ENCODE peak calls at places on chromosomes 3 and 15, in six cellular contexts. J, C, S, Z, D and H are unnamed samples.

GRCh38 chr3:171072432-171072831 is 45.9 kb upstream of the SLC2A2 start:
- DNase-seq in J (no peak), C (no peak), S (no peak), Z (no peak), D (no peak), H (no peak)

GRCh38 chr15:85615930-85616329 is 178.8 kb downstream of the KLHL25 start:
- DNase-seq in J (no peak), C (peak), S (peak), Z (peak), D (no peak), H (no peak)

GRCh38 chr3:51332156-51332555 is 52.9 kb upstream of the MANF start:
- DNase-seq in J (no peak), C (no peak), S (no peak), Z (no peak), D (no peak), H (no peak)

GRCh38 chr3:14154895-14155432 is 23.4 kb downstream of the XPC start:
- DNase-seq in J (no peak), C (no peak), S (no peak), Z (no peak), D (no peak), H (no peak)

GRCh38 chr15:65757256-65757655 is 34.8 kb downstream of the DENND4A start:
- DNase-seq in J (no peak), C (no peak), S (peak), Z (no peak), D (no peak), H (no peak)

GRCh38 chr15:70955151-70955550 is 62.5 kb downstream of the LRRC49 start:
- DNase-seq in J (no peak), C (no peak), S (no peak), Z (no peak), D (no peak), H (no peak)

GRCh38 chr15:36294359-36294758 is 285.1 kb upstream of the CDIN1 start:
- DNase-seq in J (no peak), C (no peak), S (no peak), Z (no peak), D (no peak), H (no peak)

GRCh38 chr15:63521405-63522142 is 17.2 kb downstream of the USP3 start:
- DNase-seq in J (no peak), C (peak), S (no peak), Z (no peak), D (no peak), H (no peak)

GRCh38 chr3:66785191-66785909 is 212.8 kb upstream of the KBTBD8 start:
- DNase-seq in J (no peak), C (no peak), S (no peak), Z (no peak), D (no peak), H (no peak)

GRCh38 chr15:57506422-57506821 is 85.3 kb upstream of the MYZAP start:
- DNase-seq in J (no peak), C (peak), S (no peak), Z (no peak), D (peak), H (no peak)

GRCh38 chr3:10238330-10238995 is 9.8 kb upstream of the TATDN2 start:
- DNase-seq in J (no peak), C (peak), S (no peak), Z (no peak), D (no peak), H (no peak)
- TF ChIP-seq TAF1 in J (no peak), C (no peak), S (no peak), Z (no peak), D (no peak), H (no peak)

GRCh38 chr15:42964476-42964875 is 43.9 kb upstream of the TTBK2 start:
- DNase-seq in J (no peak), C (no peak), S (no peak), Z (no peak), D (no peak), H (no peak)
- TF ChIP-seq POLR2AphosphoS5 in J (no peak), C (no peak), S (no peak), Z (no peak), D (no peak), H (no peak)

GRCh38 chr3:9951962-9952805 is at the start of gene PRRT3:
- DNase-seq in J (no peak), C (peak), S (no peak), Z (peak), D (peak), H (peak)
- TF ChIP-seq POLR2A in J (peak), C (no peak), S (no peak), Z (no peak), D (no peak), H (peak)

DNA sequence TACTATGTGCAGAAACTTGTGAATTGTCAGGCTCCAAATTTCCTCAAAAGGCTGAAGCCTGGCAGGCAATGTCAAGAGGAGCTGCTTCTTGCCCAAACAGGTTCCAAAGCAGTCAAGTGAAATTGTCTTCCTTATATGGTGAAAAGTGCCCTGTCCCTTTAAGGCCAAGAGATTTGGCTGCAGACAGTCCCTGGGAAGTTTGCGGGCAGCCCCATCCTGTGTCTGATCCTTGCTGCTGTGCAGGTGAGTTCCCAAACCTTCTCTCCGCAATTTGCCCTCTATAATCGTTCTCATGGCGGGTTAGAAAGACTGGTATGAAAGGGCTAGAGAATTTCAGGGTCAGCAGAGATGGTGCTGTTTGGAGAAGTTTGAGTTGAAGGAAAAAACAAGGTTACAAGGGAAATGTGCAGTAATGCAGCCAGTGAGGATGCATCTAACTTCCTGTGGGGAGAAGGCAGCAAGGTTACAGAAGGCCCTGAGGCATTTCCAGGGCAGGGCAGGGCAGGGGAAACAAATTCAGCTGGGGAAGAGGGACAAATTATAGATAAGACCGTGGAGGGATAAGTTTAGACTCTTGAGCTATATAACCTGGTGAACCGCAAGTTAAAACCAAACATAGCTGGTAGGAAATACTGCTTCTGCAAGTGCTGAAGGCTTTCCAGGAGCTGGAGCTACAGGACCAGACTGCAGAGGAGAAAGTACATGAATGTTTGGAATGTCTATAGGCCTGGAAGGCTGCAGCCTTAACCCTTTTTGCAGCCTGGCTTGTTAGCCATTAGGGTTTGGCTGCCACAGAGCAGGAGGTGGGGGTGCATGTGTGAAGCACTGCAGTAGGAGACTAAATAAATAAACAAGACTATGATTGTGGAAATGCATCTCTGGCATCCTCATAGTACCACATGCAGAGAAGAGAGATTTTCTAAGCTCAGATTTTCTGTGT is 256.2 kb upstream of the IL12A start:
- DNase-seq in J (no peak), C (no peak), S (no peak), Z (no peak), D (peak), H (no peak)
- TF ChIP-seq TAF1 in J (no peak), C (no peak), S (no peak), Z (no peak), D (peak), H (no peak)